ENCODE peak calls at places on chromosome 20, in seven cellular contexts. V is H1, L is K562, N is GM12878, J is HCT116, M is SK-N-SH, Q is HepG2. U is an unnamed sample.

GRCh38 chr20:20593447-20594170 is 118.8 kb downstream of the RALGAPA2 start:
- DNase-seq in M (peak), V (peak), Q (peak), N (no peak), J (peak), L (peak), U (peak)

GRCh38 chr20:38242848-38243449 is 17.6 kb downstream of the KIAA1755 start:
- DNase-seq in N (no peak), J (peak), Q (peak), L (peak), V (peak), M (peak), U (peak)

GRCh38 chr20:53631909-53632662 is 38.4 kb upstream of the ZNF217 start:
- DNase-seq in J (no peak), L (no peak), Q (no peak), V (no peak), N (no peak), M (no peak), U (no peak)

GRCh38 chr20:45229264-45230056 is 8.3 kb downstream of the SEMG2 start:
- DNase-seq in L (peak), V (peak), N (no peak), J (peak), M (peak), Q (peak), U (no peak)

GRCh38 chr20:44357555-44358130 is 2.1 kb downstream of the HNF4A start:
- DNase-seq in V (no peak), N (no peak), M (no peak), Q (no peak), L (no peak), J (no peak), U (no peak)

GRCh38 chr20:17896247-17896723 is 72.3 kb downstream of the SNX5 start:
- DNase-seq in Q (no peak), N (no peak), J (no peak), L (no peak), V (no peak), M (no peak), U (peak)

GRCh38 chr20:44384423-44385027 is 29.0 kb downstream of the HNF4A start:
- DNase-seq in M (peak), J (peak), L (peak), N (peak), V (peak), Q (peak), U (no peak)

GRCh38 chr20:44166008-44166407 is 21.0 kb downstream of the JPH2 start:
- DNase-seq in J (no peak), N (no peak), Q (peak), V (no peak), L (no peak), M (no peak), U (peak)

GRCh38 chr20:44733341-44734069 is 12.2 kb upstream of the KCNK15 start:
- DNase-seq in J (peak), N (no peak), M (peak), L (peak), V (peak), Q (peak), U (no peak)

GRCh38 chr20:59006864-59007757 is at the start of gene CTSZ:
- DNase-seq in Q (no peak), L (peak), V (peak), M (no peak), N (no peak), J (no peak), U (peak)

GRCh38 chr20:20368414-20369352 is 779 bp downstream of the INSM1 start:
- DNase-seq in N (no peak), J (no peak), V (peak), L (no peak), Q (no peak), M (peak), U (no peak)

GRCh38 chr20:58112017-58112781 is 116.3 kb downstream of the ANKRD60 start:
- DNase-seq in N (peak), L (no peak), J (no peak), V (no peak), Q (no peak), M (no peak), U (no peak)

GRCh38 chr20:44745560-44746366 is at the start of gene KCNK15:
- DNase-seq in V (peak), N (no peak), L (peak), J (no peak), Q (no peak), M (peak), U (no peak)

GRCh38 chr20:1841554-1842140 is 53.6 kb upstream of the SIRPA start:
- DNase-seq in M (no peak), L (no peak), V (no peak), J (no peak), N (no peak), Q (no peak), U (no peak)

GRCh38 chr20:53080969-53081871 is 109.1 kb downstream of the TSHZ2 start:
- DNase-seq in M (no peak), V (no peak), Q (peak), L (no peak), J (no peak), N (no peak), U (peak)

GRCh38 chr20:5061209-5061608 is 58.5 kb downstream of the PCNA start:
- DNase-seq in M (no peak), L (no peak), N (no peak), J (peak), Q (peak), V (no peak), U (no peak)

GRCh38 chr20:36775196-36775595 is 1.6 kb upstream of the DSN1 start:
- DNase-seq in L (no peak), V (no peak), Q (no peak), N (no peak), M (peak), J (no peak), U (no peak)

GRCh38 chr20:36645353-36645752 is 643 bp downstream of the SLA2 start:
- DNase-seq in N (no peak), L (no peak), M (no peak), J (no peak), V (no peak), Q (no peak), U (no peak)

GRCh38 chr20:52484438-52484837 is 292.9 kb upstream of the ZFP64 start:
- DNase-seq in V (no peak), L (no peak), Q (no peak), J (no peak), M (no peak), N (no peak), U (no peak)

GRCh38 chr20:16713056-16713455 is 16.8 kb upstream of the SNRPB2 start:
- DNase-seq in Q (no peak), N (no peak), J (no peak), V (no peak), L (no peak), M (no peak), U (no peak)

GRCh38 chr20:16712541-16712947 is 17.3 kb upstream of the SNRPB2 start:
- DNase-seq in Q (peak), N (no peak), M (no peak), J (no peak), V (no peak), L (no peak), U (no peak)

GRCh38 chr20:16711859-16712258 is 18.0 kb upstream of the SNRPB2 start:
- DNase-seq in L (no peak), V (no peak), N (no peak), M (no peak), J (no peak), Q (no peak), U (no peak)

GRCh38 chr20:16714242-16714641 is 15.6 kb upstream of the SNRPB2 start:
- DNase-seq in J (no peak), Q (no peak), N (no peak), L (no peak), M (no peak), V (no peak), U (no peak)

DNA sequence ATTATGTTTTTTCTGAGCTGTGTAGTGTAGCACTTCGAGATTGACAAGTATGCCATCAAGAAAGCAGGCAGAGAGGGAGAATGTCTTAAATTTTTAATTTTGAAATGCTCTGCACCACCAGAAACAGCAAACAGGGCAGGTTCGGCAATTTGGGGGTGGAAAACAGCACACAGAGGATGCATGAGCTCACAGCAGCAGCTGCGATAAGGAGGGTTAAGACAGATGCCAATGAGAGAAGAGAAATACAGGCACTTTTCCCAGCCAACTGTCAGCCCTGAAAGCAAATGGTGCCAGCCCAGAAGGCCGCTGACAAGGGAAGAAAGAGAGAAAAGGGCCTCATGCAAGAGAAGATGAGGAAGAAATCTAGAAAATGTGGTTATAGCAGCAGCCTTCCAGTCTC is 15.1 kb upstream of the SNRPB2 start:
- DNase-seq in J (no peak), Q (no peak), L (no peak), V (no peak), N (no peak), M (no peak), U (no peak)
- TF ChIP-seq JUND in J (no peak), Q (no peak), L (no peak), V (no peak), N (no peak), M (no peak), U (no peak)

DNA sequence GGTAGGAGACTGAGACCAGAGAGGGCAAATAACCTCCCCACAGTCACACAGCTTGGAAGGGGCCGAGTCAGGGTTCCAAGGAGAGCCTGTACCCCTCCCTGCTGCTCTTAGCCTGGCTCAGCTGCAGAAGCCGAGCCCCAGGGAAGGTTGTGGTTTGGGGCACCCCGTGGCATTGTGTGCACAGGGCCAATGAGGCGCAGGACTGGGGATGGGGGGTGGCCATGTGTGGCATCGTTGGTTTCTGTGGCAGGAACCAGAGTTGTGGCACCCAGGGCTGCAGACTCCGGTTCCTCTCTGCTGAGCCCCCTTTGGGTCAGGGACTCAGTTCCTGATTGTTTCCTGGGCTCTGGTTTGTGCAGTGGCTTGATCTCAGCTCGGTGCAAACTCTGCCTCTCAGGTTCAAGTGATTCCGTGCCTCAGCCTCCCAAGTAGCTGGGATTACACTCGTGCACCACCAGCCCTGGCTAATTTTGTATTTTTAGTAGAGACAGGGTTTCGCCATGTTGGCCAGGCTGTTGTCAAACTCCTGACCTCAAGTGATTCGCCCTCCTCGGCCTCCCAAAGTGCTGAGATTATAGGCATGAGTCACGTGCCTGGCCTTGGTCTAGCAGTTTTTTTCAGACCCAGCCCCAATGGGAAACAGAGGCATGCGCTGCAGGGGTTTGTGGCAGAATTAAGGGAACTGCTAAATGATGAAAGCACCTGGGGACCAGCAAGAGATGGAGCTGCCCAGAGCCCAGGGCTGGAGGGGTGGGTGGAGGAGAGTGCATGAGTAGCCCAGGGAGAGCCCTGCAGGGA is 221.0 kb upstream of the SULF2 start:
- DNase-seq in V (no peak), Q (no peak), J (no peak), M (no peak), L (no peak), N (peak), U (no peak)
- TF ChIP-seq JUND in V (no peak), Q (no peak), J (no peak), M (no peak), L (no peak), N (no peak), U (no peak)

DNA sequence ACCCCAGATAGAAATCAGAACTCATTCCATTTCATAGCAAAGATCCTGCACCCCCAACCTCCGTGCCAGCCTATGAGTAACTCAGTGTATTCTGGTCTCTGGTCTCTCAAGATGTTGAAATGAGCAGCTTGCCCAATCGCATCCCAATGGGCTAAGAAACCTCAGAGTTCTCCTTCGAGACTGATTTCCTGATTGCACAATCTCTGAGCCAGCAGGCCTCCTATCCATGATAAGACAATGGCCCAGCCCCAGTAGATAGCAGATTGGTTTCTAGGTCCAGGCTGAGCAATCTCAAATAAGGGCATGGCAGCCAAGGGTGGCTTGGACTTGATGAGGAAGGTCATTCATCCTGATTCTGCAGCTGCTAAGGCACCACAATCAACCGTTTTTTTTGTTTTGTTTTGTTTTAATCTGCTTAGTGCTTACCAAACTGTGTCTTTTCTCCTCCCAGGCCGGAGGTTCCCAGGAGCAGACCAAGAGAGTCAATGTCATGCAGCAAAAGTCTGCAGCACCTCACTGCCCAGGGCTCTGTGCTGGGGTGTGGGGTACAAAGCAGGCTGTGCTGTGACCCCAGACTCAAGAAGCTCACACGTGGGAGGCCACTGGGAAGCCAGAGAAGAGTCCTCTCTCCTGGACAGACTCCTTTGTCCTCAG is 125.1 kb upstream of the NXT1 start:
- DNase-seq in Q (no peak), V (no peak), L (no peak), M (no peak), N (no peak), J (no peak), U (no peak)
- TF ChIP-seq JUND in Q (no peak), V (no peak), L (no peak), M (no peak), N (no peak), J (no peak), U (no peak)

GRCh38 chr20:62026564-62026856 is 39.2 kb downstream of the TAF4 start:
- DNase-seq in N (no peak), J (no peak), M (no peak), Q (no peak), L (no peak), V (no peak), U (no peak)
- TF ChIP-seq JUND in N (no peak), J (no peak), M (no peak), Q (no peak), L (no peak), V (no peak), U (no peak)

DNA sequence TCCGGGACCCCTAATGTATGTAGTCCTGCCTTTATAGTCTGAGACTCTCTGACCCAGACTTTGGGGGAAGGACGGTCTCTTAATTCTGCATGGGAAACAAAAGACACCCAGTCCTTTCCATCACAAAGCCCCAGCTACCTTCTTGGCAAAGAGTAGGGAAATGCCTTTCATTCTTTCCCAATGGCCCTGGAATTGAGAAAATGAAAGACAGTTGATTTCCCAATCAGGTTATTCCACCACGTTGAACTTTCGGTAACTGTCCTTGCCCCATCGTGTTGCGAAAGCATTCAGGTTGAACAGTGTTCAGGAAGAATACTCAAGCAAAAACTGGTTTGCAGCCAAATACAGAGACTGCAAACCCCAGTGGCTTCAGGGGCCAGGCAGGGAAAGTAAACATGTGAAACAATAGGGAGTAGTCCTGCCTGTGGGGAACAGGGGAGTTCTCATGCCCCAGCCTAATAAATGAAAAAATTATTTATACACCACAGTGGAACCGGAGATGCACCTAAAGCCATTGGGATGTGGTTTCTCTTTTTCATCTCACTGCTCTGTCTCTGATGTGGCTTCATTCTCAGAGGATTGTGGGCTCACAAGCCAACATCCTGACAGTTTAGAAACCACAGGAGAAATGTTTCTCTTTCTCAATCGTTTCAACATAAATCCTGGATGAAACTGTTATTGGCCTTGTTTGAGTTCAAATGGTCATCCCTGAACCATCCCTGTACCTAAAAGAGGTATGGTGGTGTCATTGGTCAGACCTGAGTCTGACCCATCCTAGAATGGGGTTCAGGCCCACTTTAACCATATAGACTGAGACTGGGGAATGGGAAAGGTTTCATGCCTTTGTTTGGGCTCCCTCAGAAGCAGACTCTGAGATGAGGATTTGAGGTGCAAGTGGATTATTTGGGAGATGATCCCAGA is 44.2 kb upstream of the SLC9A8 start:
- DNase-seq in Q (peak), V (peak), N (peak), J (no peak), M (no peak), L (no peak), U (peak)
- TF ChIP-seq JUND in Q (peak), V (no peak), N (no peak), J (no peak), M (no peak), L (no peak), U (no peak)

GRCh38 chr20:48636301-48636700 is 191.5 kb downstream of the PREX1 start:
- DNase-seq in J (no peak), L (no peak), N (no peak), V (no peak), M (peak), Q (no peak), U (no peak)
- TF ChIP-seq JUND in J (no peak), L (no peak), N (no peak), V (no peak), M (no peak), Q (no peak), U (no peak)

GRCh38 chr20:3924304-3925112 is 35.3 kb downstream of the PANK2 start:
- DNase-seq in J (no peak), L (no peak), V (no peak), M (no peak), N (no peak), Q (no peak), U (no peak)

GRCh38 chr20:3925113-3925695 is 36.0 kb downstream of the PANK2 start:
- DNase-seq in M (no peak), L (no peak), N (no peak), Q (no peak), J (no peak), V (no peak), U (no peak)

GRCh38 chr20:3923818-3924217 is 34.6 kb downstream of the PANK2 start:
- DNase-seq in N (no peak), L (no peak), Q (no peak), J (no peak), V (no peak), M (no peak), U (no peak)

GRCh38 chr20:3927486-3928291 is 38.5 kb downstream of the PANK2 start:
- DNase-seq in M (no peak), L (no peak), J (no peak), V (peak), Q (no peak), N (no peak), U (no peak)

GRCh38 chr20:3925899-3926638 is 36.9 kb downstream of the PANK2 start:
- DNase-seq in J (no peak), L (no peak), V (no peak), M (no peak), N (no peak), Q (no peak), U (no peak)
- TF ChIP-seq JUND in J (no peak), L (no peak), V (no peak), M (no peak), N (no peak), Q (no peak), U (no peak)

GRCh38 chr20:9360427-9360826 is 154.0 kb upstream of the LAMP5 start:
- DNase-seq in Q (no peak), J (no peak), L (no peak), N (no peak), M (no peak), V (no peak), U (no peak)

GRCh38 chr20:9359561-9360308 is 154.7 kb upstream of the LAMP5 start:
- DNase-seq in N (no peak), V (peak), Q (peak), J (peak), M (peak), L (no peak), U (peak)

GRCh38 chr20:9368893-9369292 is 145.5 kb upstream of the LAMP5 start:
- DNase-seq in V (no peak), N (no peak), L (no peak), M (no peak), Q (no peak), J (no peak), U (no peak)

GRCh38 chr20:9369557-9369956 is 144.8 kb upstream of the LAMP5 start:
- DNase-seq in Q (no peak), N (no peak), M (no peak), V (no peak), J (no peak), L (no peak), U (no peak)

GRCh38 chr20:9363673-9364072 is 150.7 kb upstream of the LAMP5 start:
- DNase-seq in N (no peak), V (no peak), Q (no peak), J (peak), M (no peak), L (no peak), U (no peak)
- TF ChIP-seq JUND in N (no peak), V (no peak), Q (no peak), J (no peak), M (no peak), L (no peak), U (no peak)